ENCODE peak calls at places on chromosomes 7 and 10, in six cellular contexts. F, O, V, J, S and Z are unnamed samples.

GRCh38 chr10:15797346-15797745 is 63.0 kb downstream of the MINDY3 start:
- DNase-seq in O (no peak), F (no peak), V (no peak), J (no peak), S (no peak), Z (no peak)

GRCh38 chr10:103752680-103753248 is 102.6 kb downstream of the SH3PXD2A start:
- DNase-seq in F (no peak), S (no peak), J (no peak), V (no peak), O (peak), Z (no peak)

GRCh38 chr10:83562381-83562780 is 576.9 kb upstream of the GHITM start:
- DNase-seq in O (no peak), J (no peak), F (no peak), S (no peak), V (no peak), Z (no peak)

GRCh38 chr10:92914478-92915066 is 66.3 kb downstream of the EXOC6 start:
- DNase-seq in J (peak), O (peak), V (no peak), F (peak), S (no peak), Z (no peak)

GRCh38 chr10:103663802-103664201 is 170.3 kb downstream of the NEURL1 start:
- DNase-seq in V (no peak), S (peak), O (no peak), F (no peak), J (no peak), Z (peak)

GRCh38 chr10:31120392-31120791 is 88.7 kb upstream of the ZNF438 start:
- DNase-seq in V (no peak), O (no peak), J (no peak), S (no peak), F (no peak), Z (no peak)

GRCh38 chr10:47207280-47207613 is 92.8 kb upstream of the GDF10 start:
- DNase-seq in S (no peak), J (no peak), O (no peak), F (no peak), V (no peak), Z (no peak)

GRCh38 chr10:71080381-71081228 is 131.8 kb upstream of the UNC5B start:
- DNase-seq in S (peak), F (no peak), O (no peak), J (no peak), V (no peak), Z (no peak)

GRCh38 chr7:19773361-19773760 is at the start of gene TMEM196:
- DNase-seq in O (no peak), V (no peak), J (no peak), F (no peak), S (no peak), Z (no peak)

GRCh38 chr7:156147104-156147503 is 334.8 kb upstream of the SHH start:
- DNase-seq in J (no peak), F (no peak), O (no peak), V (no peak), S (no peak), Z (no peak)

GRCh38 chr7:129225206-129225930 is 538 bp downstream of the AHCYL2 start:
- DNase-seq in J (peak), S (peak), V (no peak), O (peak), F (peak), Z (peak)

GRCh38 chr7:23956769-23957556 is 246.9 kb downstream of the STK31 start:
- DNase-seq in F (no peak), O (no peak), S (no peak), J (no peak), V (no peak), Z (no peak)

GRCh38 chr10:104253576-104254410 is 899 bp upstream of the GSTO1 start:
- DNase-seq in O (no peak), J (no peak), V (no peak), S (no peak), F (no peak), Z (no peak)

GRCh38 chr10:78571916-78572315 is 496.9 kb upstream of the ZMIZ1 start:
- DNase-seq in J (no peak), V (no peak), O (no peak), F (no peak), S (no peak), Z (no peak)

GRCh38 chr10:88926484-88927249 is 25.9 kb downstream of the ACTA2 start:
- DNase-seq in S (no peak), O (no peak), V (no peak), F (no peak), J (no peak), Z (no peak)

GRCh38 chr10:43137701-43137970 is 609 bp upstream of the CSGALNACT2 start:
- DNase-seq in S (no peak), F (no peak), O (peak), V (no peak), J (peak), Z (peak)

GRCh38 chr10:113126506-113127192 is 176.6 kb downstream of the TCF7L2 start:
- DNase-seq in S (peak), J (peak), O (no peak), V (no peak), F (peak), Z (peak)

GRCh38 chr7:96181174-96181573 is 140.7 kb downstream of the SLC25A13 start:
- DNase-seq in S (no peak), V (no peak), O (no peak), J (no peak), F (no peak), Z (no peak)

GRCh38 chr10:3780766-3781457 is 4.1 kb downstream of the KLF6 start:
- DNase-seq in J (peak), V (no peak), O (no peak), F (no peak), S (no peak), Z (no peak)

GRCh38 chr7:128350708-128351295 is 7.1 kb upstream of the RBM28 start:
- DNase-seq in F (no peak), O (no peak), V (no peak), S (no peak), J (no peak), Z (no peak)

GRCh38 chr7:16637279-16637795 is 8.2 kb downstream of the ANKMY2 start:
- DNase-seq in J (no peak), O (no peak), V (no peak), F (no peak), S (no peak), Z (no peak)

GRCh38 chr7:70416611-70417010 is 715.3 kb upstream of the GALNT17 start:
- DNase-seq in J (no peak), V (no peak), F (no peak), O (peak), S (no peak), Z (no peak)

GRCh38 chr10:2978574-2979266 is 88.6 kb upstream of the PFKP start:
- DNase-seq in S (no peak), V (no peak), O (no peak), J (no peak), F (no peak), Z (no peak)

GRCh38 chr10:127408733-127409132 is 140.4 kb upstream of the NPS start:
- DNase-seq in J (no peak), F (no peak), O (no peak), S (no peak), V (no peak), Z (no peak)

GRCh38 chr7:63009771-63010170 is 988.9 kb upstream of the ZNF722 start:
- DNase-seq in V (no peak), S (no peak), O (no peak), J (no peak), F (no peak), Z (no peak)

GRCh38 chr10:48792121-48792520 is 107.4 kb downstream of the WDFY4 start:
- DNase-seq in J (no peak), O (no peak), S (no peak), V (no peak), F (no peak), Z (no peak)

GRCh38 chr7:30828591-30828990 is 57.4 kb downstream of the MINDY4 start:
- DNase-seq in F (no peak), S (no peak), J (no peak), V (no peak), O (no peak), Z (no peak)

GRCh38 chr10:124285587-124286527 is 132.9 kb downstream of the OAT start:
- DNase-seq in O (peak), S (no peak), F (no peak), V (no peak), J (no peak), Z (no peak)

GRCh38 chr7:141409911-141410329 is 141.3 kb upstream of the AGK start:
- DNase-seq in O (no peak), J (no peak), F (no peak), S (no peak), V (no peak), Z (peak)

GRCh38 chr7:44390701-44391100 is 65.3 kb upstream of the CAMK2B start:
- DNase-seq in O (no peak), J (no peak), S (no peak), F (no peak), V (no peak), Z (no peak)

GRCh38 chr10:48811461-48811860 is 126.8 kb downstream of the WDFY4 start:
- DNase-seq in J (no peak), F (no peak), V (no peak), O (no peak), S (no peak), Z (no peak)

GRCh38 chr7:139523199-139523941 is at the start of gene CLEC2L:
- DNase-seq in J (no peak), O (no peak), S (no peak), F (no peak), V (no peak), Z (no peak)

GRCh38 chr10:88458209-88458608 is 124.9 kb downstream of the RNLS start:
- DNase-seq in J (no peak), S (no peak), V (no peak), F (no peak), O (no peak), Z (no peak)

GRCh38 chr7:13641699-13642098 is 347.8 kb downstream of the ETV1 start:
- DNase-seq in V (no peak), J (no peak), F (no peak), O (no peak), S (no peak), Z (no peak)

GRCh38 chr10:78779339-78779955 is 289.3 kb upstream of the ZMIZ1 start:
- DNase-seq in J (no peak), S (no peak), F (no peak), V (no peak), O (no peak), Z (no peak)

GRCh38 chr7:50068850-50069551 is 24.0 kb downstream of the ZPBP start:
- DNase-seq in J (no peak), V (no peak), F (no peak), O (no peak), S (no peak), Z (peak)
- H3K27ac ChIP-seq in J (no peak), V (peak), F (peak), O (no peak), S (peak), Z (no peak)

GRCh38 chr10:22702348-22702747 is 12.0 kb downstream of the PIP4K2A start:
- DNase-seq in J (no peak), V (no peak), F (no peak), S (no peak), O (no peak), Z (no peak)

GRCh38 chr10:22701132-22701851 is 13.1 kb downstream of the PIP4K2A start:
- DNase-seq in F (no peak), J (no peak), O (no peak), V (no peak), S (no peak), Z (no peak)

GRCh38 chr10:22705534-22705933 is 8.8 kb downstream of the PIP4K2A start:
- DNase-seq in O (no peak), S (no peak), F (no peak), V (no peak), J (no peak), Z (no peak)

GRCh38 chr10:22708772-22709171 is 5.6 kb downstream of the PIP4K2A start:
- DNase-seq in J (no peak), O (no peak), S (no peak), V (no peak), F (no peak), Z (no peak)

GRCh38 chr10:22704348-22705341 is 9.7 kb downstream of the PIP4K2A start:
- DNase-seq in J (no peak), O (peak), S (no peak), V (no peak), F (no peak), Z (no peak)
- H3K27ac ChIP-seq in J (no peak), O (peak), S (no peak), V (no peak), F (no peak), Z (peak)

GRCh38 chr10:57624856-57625592 is 642.7 kb downstream of the IPMK start:
- DNase-seq in F (no peak), S (no peak), V (no peak), J (no peak), O (no peak), Z (no peak)

GRCh38 chr10:57624066-57624465 is 643.6 kb downstream of the IPMK start:
- DNase-seq in O (no peak), J (no peak), V (no peak), S (no peak), F (no peak), Z (no peak)

GRCh38 chr10:57628592-57629284 is 639.0 kb downstream of the IPMK start:
- DNase-seq in J (no peak), F (no peak), S (no peak), O (no peak), V (no peak), Z (no peak)

DNA sequence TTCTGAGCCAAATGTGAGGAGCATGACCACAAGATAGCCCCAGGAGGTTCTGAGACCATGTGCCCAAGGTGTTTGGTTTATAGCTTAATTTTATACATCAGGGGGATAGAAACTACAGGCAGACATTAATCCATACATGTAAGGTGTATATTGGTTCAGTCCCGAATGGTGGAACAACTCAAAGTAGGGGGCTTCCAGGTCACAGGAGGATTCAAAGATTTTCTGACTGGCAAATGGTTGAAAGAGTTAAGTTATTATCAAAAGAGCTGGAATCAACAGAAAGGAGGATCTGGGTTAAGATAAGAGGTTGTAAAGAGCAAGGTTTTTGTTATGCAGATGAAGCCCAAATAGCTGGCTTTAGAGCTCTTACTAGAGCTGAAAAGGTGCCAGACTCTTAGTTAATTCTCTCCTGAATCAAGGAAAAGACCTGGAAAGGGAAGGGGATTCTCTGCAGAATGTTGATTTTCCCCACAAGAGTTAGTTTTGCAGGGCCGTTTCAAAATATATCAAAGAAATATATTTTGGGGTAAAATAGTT is 640.0 kb downstream of the IPMK start:
- DNase-seq in J (no peak), S (no peak), O (no peak), F (no peak), V (no peak), Z (no peak)
- H3K27ac ChIP-seq in J (no peak), S (no peak), O (no peak), F (no peak), V (no peak), Z (no peak)

GRCh38 chr7:143259765-143260164 is 3.5 kb upstream of the GSTK1 start:
- DNase-seq in S (no peak), O (no peak), V (no peak), J (no peak), F (no peak), Z (no peak)
- H3K27ac ChIP-seq in S (no peak), O (no peak), V (no peak), J (no peak), F (no peak), Z (no peak)

DNA sequence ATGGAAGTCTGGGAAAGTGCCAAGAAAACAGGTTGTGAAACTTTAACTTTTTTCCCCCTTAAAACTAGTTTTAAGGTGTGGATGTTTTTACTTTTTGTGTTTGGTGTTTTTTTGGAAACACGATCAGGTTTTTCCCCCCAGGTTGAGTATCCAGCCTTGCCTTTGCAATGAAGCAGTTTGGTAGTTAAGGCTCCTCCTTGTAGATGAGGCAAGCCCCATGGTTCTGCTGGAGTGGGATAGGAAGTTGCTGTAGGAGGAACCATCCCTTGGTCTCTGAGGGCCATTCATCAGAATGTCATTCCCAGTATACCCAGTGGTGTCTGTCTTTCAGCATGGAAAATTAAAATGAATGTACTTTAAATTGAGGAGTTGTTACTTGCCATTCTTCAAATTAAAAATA is 2.7 kb downstream of the CUL1 start:
- DNase-seq in S (no peak), O (no peak), F (no peak), J (peak), V (no peak), Z (no peak)
- H3K27ac ChIP-seq in S (peak), O (no peak), F (no peak), J (no peak), V (no peak), Z (no peak)

DNA sequence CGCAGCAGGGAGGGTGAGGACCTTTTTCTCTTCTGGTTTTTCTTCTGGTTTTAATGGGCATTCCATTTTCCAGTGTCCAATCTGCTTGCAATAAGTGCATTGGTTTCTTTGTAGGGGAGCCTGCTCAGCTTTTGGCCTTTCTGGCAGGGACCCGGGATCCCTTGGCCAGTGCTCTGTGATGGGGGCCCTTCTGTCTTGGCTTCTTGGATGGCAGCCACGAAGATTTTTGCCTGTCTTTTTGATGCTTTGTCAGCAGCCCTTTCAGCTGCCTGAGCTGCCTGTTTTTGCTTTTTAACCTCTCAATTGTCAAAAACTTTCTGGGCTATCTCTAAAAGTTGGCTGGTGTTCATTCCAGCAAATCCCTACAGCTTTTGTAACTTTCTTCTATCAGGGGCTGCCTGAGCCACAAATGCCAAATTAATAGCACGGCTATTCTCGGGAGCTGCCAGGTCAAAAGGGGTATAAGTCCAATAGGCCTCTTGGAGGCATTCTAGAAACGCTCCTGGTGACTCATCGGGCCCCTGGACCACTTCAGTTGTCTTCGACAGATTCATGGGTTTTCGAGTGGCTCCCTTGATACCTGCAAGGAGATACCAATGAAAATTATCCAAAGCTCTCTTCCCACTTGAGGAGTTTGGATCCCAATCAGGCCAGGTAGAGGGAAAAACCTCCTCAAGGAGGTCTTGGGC is 180.0 kb upstream of the MBL2 start:
- DNase-seq in O (no peak), V (no peak), J (no peak), F (no peak), S (no peak), Z (no peak)
- H3K27ac ChIP-seq in O (no peak), V (no peak), J (no peak), F (no peak), S (no peak), Z (no peak)

DNA sequence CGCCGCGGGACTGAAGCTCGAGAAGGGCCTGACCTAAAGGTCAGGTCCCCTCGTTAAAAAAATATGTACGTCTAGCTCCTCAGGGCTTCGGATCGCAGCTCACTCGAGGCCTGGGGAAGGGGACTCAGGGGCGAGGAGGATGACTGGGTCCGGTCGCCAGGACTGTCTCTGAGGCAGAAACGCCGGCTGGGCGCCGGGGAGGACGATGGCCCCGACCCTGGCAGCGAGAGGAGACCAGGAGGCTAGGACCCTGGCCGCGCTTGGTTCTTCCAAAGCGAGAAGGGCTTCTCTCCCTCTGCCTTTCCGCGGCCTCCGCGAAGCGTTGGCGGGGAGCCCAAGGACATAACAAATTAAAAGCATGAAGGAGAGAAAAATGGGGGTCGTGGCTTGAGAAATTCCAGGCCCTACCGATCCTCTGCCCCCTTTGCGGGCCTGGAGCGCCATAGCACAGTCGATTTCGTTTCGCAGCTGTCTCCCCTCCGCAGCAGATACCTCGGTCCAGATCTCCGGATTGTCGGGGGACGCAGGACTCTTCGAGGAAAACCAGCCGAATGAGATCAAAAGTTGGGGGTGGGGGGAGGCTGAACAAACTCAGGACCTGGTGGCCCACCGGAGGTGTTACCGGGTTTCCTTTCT is 3.1 kb downstream of the NKX2-3 start:
- DNase-seq in S (no peak), O (no peak), V (no peak), J (no peak), F (no peak), Z (no peak)
- H3K27ac ChIP-seq in S (no peak), O (no peak), V (no peak), J (no peak), F (no peak), Z (no peak)

GRCh38 chr10:131049051-131049450 is 262.5 kb downstream of the TCERG1L start:
- DNase-seq in F (no peak), V (no peak), O (no peak), J (no peak), S (no peak), Z (no peak)
- H3K27ac ChIP-seq in F (no peak), V (no peak), O (no peak), J (no peak), S (no peak), Z (no peak)